ENCODE peak calls at places on chromosomes 3 and 15, in four cellular contexts. One of them, this sample, is unnamed.

GRCh38 chr15:96720251-96720650 is 389.8 kb downstream of the NR2F2 start:
- DNase-seq in activated naive CD8-positive, alpha-beta T cell treated with anti-CD3 and anti-CD28 coated beads, Interleukin-2, amount 50 U/mL, for 24 hours: no peak
- DNase-seq in NCI-H1436: no peak
- DNase-seq in activated CD8-positive, alpha-beta memory T cell treated with anti-CD3 and anti-CD28 coated beads, Interleukin-2, amount 50 U/mL, for 48 hours: no peak
- DNase-seq in this sample: no peak

GRCh38 chr15:31398677-31399260 is 72.1 kb downstream of the KLF13 start:
- DNase-seq in activated naive CD8-positive, alpha-beta T cell treated with anti-CD3 and anti-CD28 coated beads, Interleukin-2, amount 50 U/mL, for 24 hours: peak; percentile 46
- DNase-seq in NCI-H1436: no peak
- DNase-seq in activated CD8-positive, alpha-beta memory T cell treated with anti-CD3 and anti-CD28 coated beads, Interleukin-2, amount 50 U/mL, for 48 hours: no peak
- DNase-seq in this sample: peak; percentile 49

GRCh38 chr15:55741592-55742497 is 1.1 kb downstream of the PRTG start:
- DNase-seq in activated naive CD8-positive, alpha-beta T cell treated with anti-CD3 and anti-CD28 coated beads, Interleukin-2, amount 50 U/mL, for 24 hours: no peak
- DNase-seq in NCI-H1436: no peak
- DNase-seq in activated CD8-positive, alpha-beta memory T cell treated with anti-CD3 and anti-CD28 coated beads, Interleukin-2, amount 50 U/mL, for 48 hours: peak; percentile 52
- DNase-seq in this sample: no peak

GRCh38 chr3:41198950-41199865 is at the start of gene CTNNB1:
- DNase-seq in activated naive CD8-positive, alpha-beta T cell treated with anti-CD3 and anti-CD28 coated beads, Interleukin-2, amount 50 U/mL, for 24 hours: peak; percentile 90
- DNase-seq in NCI-H1436: peak; percentile 50
- DNase-seq in activated CD8-positive, alpha-beta memory T cell treated with anti-CD3 and anti-CD28 coated beads, Interleukin-2, amount 50 U/mL, for 48 hours: peak; percentile 95
- DNase-seq in this sample: peak; percentile 94

GRCh38 chr3:158713094-158713499 is 19.2 kb downstream of the RARRES1 start:
- DNase-seq in activated naive CD8-positive, alpha-beta T cell treated with anti-CD3 and anti-CD28 coated beads, Interleukin-2, amount 50 U/mL, for 24 hours: no peak
- DNase-seq in NCI-H1436: no peak
- DNase-seq in activated CD8-positive, alpha-beta memory T cell treated with anti-CD3 and anti-CD28 coated beads, Interleukin-2, amount 50 U/mL, for 48 hours: no peak
- DNase-seq in this sample: no peak

GRCh38 chr3:128910006-128910405 is 30.6 kb downstream of the ACAD9 start:
- DNase-seq in activated naive CD8-positive, alpha-beta T cell treated with anti-CD3 and anti-CD28 coated beads, Interleukin-2, amount 50 U/mL, for 24 hours: no peak
- DNase-seq in NCI-H1436: no peak
- DNase-seq in activated CD8-positive, alpha-beta memory T cell treated with anti-CD3 and anti-CD28 coated beads, Interleukin-2, amount 50 U/mL, for 48 hours: no peak
- DNase-seq in this sample: no peak

GRCh38 chr3:47011371-47011770 is 31.9 kb downstream of the NBEAL2 start:
- DNase-seq in activated naive CD8-positive, alpha-beta T cell treated with anti-CD3 and anti-CD28 coated beads, Interleukin-2, amount 50 U/mL, for 24 hours: no peak
- DNase-seq in NCI-H1436: no peak
- DNase-seq in activated CD8-positive, alpha-beta memory T cell treated with anti-CD3 and anti-CD28 coated beads, Interleukin-2, amount 50 U/mL, for 48 hours: peak; percentile 48
- DNase-seq in this sample: no peak

GRCh38 chr3:9435320-9435719 is 37.9 kb downstream of the SETD5 start:
- DNase-seq in activated naive CD8-positive, alpha-beta T cell treated with anti-CD3 and anti-CD28 coated beads, Interleukin-2, amount 50 U/mL, for 24 hours: no peak
- DNase-seq in NCI-H1436: no peak
- DNase-seq in activated CD8-positive, alpha-beta memory T cell treated with anti-CD3 and anti-CD28 coated beads, Interleukin-2, amount 50 U/mL, for 48 hours: no peak
- DNase-seq in this sample: no peak

GRCh38 chr3:130626021-130626420 is 109.0 kb downstream of the COL6A6 start:
- DNase-seq in activated naive CD8-positive, alpha-beta T cell treated with anti-CD3 and anti-CD28 coated beads, Interleukin-2, amount 50 U/mL, for 24 hours: no peak
- DNase-seq in NCI-H1436: no peak
- DNase-seq in activated CD8-positive, alpha-beta memory T cell treated with anti-CD3 and anti-CD28 coated beads, Interleukin-2, amount 50 U/mL, for 48 hours: no peak
- DNase-seq in this sample: no peak